ENCODE peak calls at places on chromosomes 7 and 10, in four cellular contexts. One of them, this sample, is unnamed.

GRCh38 chr7:151861881-151862280 is 15.0 kb downstream of the PRKAG2 start:
- DNase-seq in H4: no peak
- DNase-seq in transverse colon: no peak
- DNase-seq in DMS53: no peak
- DNase-seq in this sample: no peak

GRCh38 chr10:112778579-112778978 is 171.5 kb upstream of the TCF7L2 start:
- DNase-seq in DMS53: no peak
- DNase-seq in transverse colon: no peak
- DNase-seq in H4: no peak
- DNase-seq in this sample: no peak

GRCh38 chr10:114856544-114857287 is 35.1 kb downstream of the FHIP2A start:
- DNase-seq in transverse colon: no peak
- DNase-seq in DMS53: no peak
- DNase-seq in H4: peak
- DNase-seq in this sample: no peak

GRCh38 chr10:13161267-13162012 is at the start of gene MCM10:
- DNase-seq in transverse colon: peak
- DNase-seq in H4: peak
- DNase-seq in DMS53: peak
- DNase-seq in this sample: peak

GRCh38 chr7:51455948-51456347 is 139.3 kb upstream of the COBL start:
- DNase-seq in transverse colon: no peak
- DNase-seq in H4: no peak
- DNase-seq in DMS53: peak
- DNase-seq in this sample: peak

GRCh38 chr10:81820418-81820817 is 54.6 kb upstream of the NRG3 start:
- DNase-seq in DMS53: peak
- DNase-seq in H4: peak
- DNase-seq in transverse colon: no peak
- DNase-seq in this sample: peak

GRCh38 chr10:79379512-79380124 is 32.3 kb downstream of the PPIF start:
- DNase-seq in DMS53: peak
- DNase-seq in H4: no peak
- DNase-seq in transverse colon: peak
- DNase-seq in this sample: no peak

GRCh38 chr7:34603711-34604444 is 54.1 kb upstream of the NPSR1 start:
- DNase-seq in transverse colon: no peak
- DNase-seq in DMS53: no peak
- DNase-seq in H4: no peak
- DNase-seq in this sample: no peak

GRCh38 chr10:89342219-89342966 is 14.6 kb downstream of the IFIT3 start:
- DNase-seq in H4: peak
- DNase-seq in DMS53: no peak
- DNase-seq in transverse colon: no peak
- DNase-seq in this sample: no peak

GRCh38 chr7:157445956-157446295 is 109.1 kb downstream of the DNAJB6 start:
- DNase-seq in transverse colon: no peak
- DNase-seq in H4: no peak
- DNase-seq in DMS53: no peak
- DNase-seq in this sample: no peak

GRCh38 chr7:24611130-24611529 is 37.9 kb downstream of the PALS2 start:
- DNase-seq in DMS53: no peak
- DNase-seq in H4: no peak
- DNase-seq in transverse colon: no peak
- DNase-seq in this sample: no peak

GRCh38 chr7:17773289-17773626 is 167.0 kb downstream of the SNX13 start:
- DNase-seq in DMS53: no peak
- DNase-seq in transverse colon: peak
- DNase-seq in H4: peak
- DNase-seq in this sample: peak

GRCh38 chr10:127563718-127564553 is 14.8 kb downstream of the NPS start:
- DNase-seq in transverse colon: peak
- DNase-seq in DMS53: peak
- DNase-seq in H4: peak
- DNase-seq in this sample: peak

GRCh38 chr10:113907166-113907565 is 52.7 kb downstream of the NHLRC2 start:
- DNase-seq in DMS53: no peak
- DNase-seq in H4: no peak
- DNase-seq in transverse colon: no peak
- DNase-seq in this sample: no peak

GRCh38 chr10:87546971-87547413 is 42.3 kb downstream of the MINPP1 start:
- DNase-seq in DMS53: no peak
- DNase-seq in transverse colon: no peak
- DNase-seq in H4: peak
- DNase-seq in this sample: no peak

GRCh38 chr7:102321351-102322201 is 34.7 kb downstream of the SPDYE6 start:
- DNase-seq in transverse colon: peak
- DNase-seq in H4: no peak
- DNase-seq in DMS53: peak
- DNase-seq in this sample: no peak

GRCh38 chr10:61024801-61025201 is 80.8 kb upstream of the RHOBTB1 start:
- DNase-seq in transverse colon: no peak
- DNase-seq in DMS53: peak
- DNase-seq in H4: no peak
- DNase-seq in this sample: no peak

This sample was measured in SW480.